ENCODE peak calls at places on chromosome 10, in five cellular contexts. O is neuronal stem cell, P is IMR-90, F is neural progenitor cell, M is mesenchymal stem cell. V is an unnamed sample.

GRCh38 chr10:72062341-72062740 is 26.0 kb downstream of the SPOCK2 start:
- DNase-seq in F (no peak), P (no peak), O (no peak), M (peak; percentile 37), V (no peak)

GRCh38 chr10:10527861-10528562 is 489.7 kb upstream of the CELF2 start:
- DNase-seq in P (no peak), M (peak; percentile 34), O (no peak), F (no peak), V (peak; percentile 25)

GRCh38 chr10:75033399-75034130 is 77.9 kb upstream of the SAMD8 start:
- DNase-seq in P (no peak), M (no peak), F (no peak), O (no peak), V (no peak)

GRCh38 chr10:97974526-97975525 is 55.6 kb downstream of the CRTAC1 start:
- DNase-seq in F (peak; percentile 64), P (no peak), O (peak; percentile 21), M (no peak), V (no peak)

GRCh38 chr10:27276581-27276980 is 36.0 kb upstream of the ACBD5 start:
- DNase-seq in P (no peak), F (no peak), O (no peak), M (no peak), V (no peak)

GRCh38 chr10:24706479-24707118 is 17.1 kb downstream of the ARHGAP21 start:
- DNase-seq in M (peak; percentile 96), P (peak; percentile 98), O (no peak), F (no peak), V (no peak)

GRCh38 chr10:59872892-59873463 is 33.4 kb downstream of the CCDC6 start:
- DNase-seq in F (no peak), P (peak; percentile 97), O (no peak), M (peak; percentile 87), V (no peak)

GRCh38 chr10:74924251-74924954 is 98.0 kb downstream of the KAT6B start:
- DNase-seq in M (peak; percentile 94), P (peak; percentile 97), F (no peak), O (no peak), V (no peak)

GRCh38 chr10:86189891-86190290 is 176.7 kb downstream of the GRID1 start:
- DNase-seq in P (no peak), M (no peak), O (no peak), F (no peak), V (no peak)

GRCh38 chr10:79047875-79048638 is 20.7 kb upstream of the ZMIZ1 start:
- DNase-seq in P (no peak), F (no peak), M (no peak), O (no peak), V (no peak)

GRCh38 chr10:12509016-12509793 is 159.9 kb downstream of the CAMK1D start:
- DNase-seq in F (no peak), M (no peak), P (no peak), O (no peak), V (no peak)

GRCh38 chr10:124035306-124035927 is 58.0 kb downstream of the CHST15 start:
- DNase-seq in F (no peak), O (no peak), P (no peak), M (no peak), V (no peak)

GRCh38 chr10:37436361-37436760 is 311.0 kb downstream of the ANKRD30A start:
- DNase-seq in M (no peak), O (no peak), P (no peak), F (no peak), V (no peak)
- H3K9ac ChIP-seq in M (no peak overlapping the region), O (no peak overlapping the region), P (no peak overlapping the region), F (no peak overlapping the region), V (no peak overlapping the region)

DNA sequence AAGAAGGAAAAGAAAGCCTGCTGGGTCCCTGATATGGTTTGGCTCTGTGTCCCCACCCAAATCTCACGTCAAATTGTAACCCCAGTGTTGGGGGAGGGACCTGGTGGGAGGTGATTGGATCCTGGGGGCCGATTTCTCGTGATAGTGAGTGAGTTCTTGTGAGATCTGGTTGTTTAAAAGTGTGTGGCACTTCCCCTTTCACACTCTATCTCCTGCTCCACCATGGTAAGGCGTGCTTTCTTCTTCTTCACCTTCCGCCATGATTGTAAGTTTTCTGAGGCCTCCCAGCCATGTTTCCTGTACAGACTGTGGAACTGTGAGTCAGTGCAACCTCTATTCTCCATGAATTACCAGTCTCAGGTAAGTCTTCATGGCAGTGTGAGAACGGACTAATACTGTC is 42.6 kb downstream of the INPP5A start:
- DNase-seq in O (no peak), P (no peak), F (no peak), M (no peak), V (no peak)
- H3K4me1 ChIP-seq in O (peaks cover 7% of the 10 kb centered on the region), P (peaks cover 9% of the 10 kb centered on the region), F (peaks cover 6% of the 10 kb centered on the region), M (peaks cover 28% of the 10 kb centered on the region), V (peaks cover 17% of the 10 kb centered on the region)

DNA sequence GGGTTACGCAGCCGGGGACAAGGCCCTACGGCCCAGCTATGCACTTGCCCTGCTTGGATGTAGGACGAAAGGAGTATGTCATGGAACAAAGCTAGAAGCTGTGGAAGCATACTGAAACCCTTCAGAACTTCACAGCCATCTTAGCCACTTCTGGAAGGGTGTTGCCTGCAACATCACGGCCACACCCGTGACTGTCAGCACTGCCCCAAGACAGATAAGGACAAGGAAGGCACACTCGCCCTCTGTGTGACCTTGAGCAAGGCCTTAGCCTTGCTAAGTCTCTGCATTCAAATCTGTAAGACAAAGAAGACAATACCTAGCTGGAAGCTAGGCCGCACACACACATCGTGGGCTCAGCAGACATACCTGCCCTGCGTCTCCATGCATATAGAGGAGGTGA is 352.5 kb upstream of the MGMT start:
- DNase-seq in M (no peak), P (no peak), F (no peak), O (no peak), V (no peak)
- H3K9ac ChIP-seq in M (no peak overlapping the region), P (no peak overlapping the region), F (no peak overlapping the region), O (no peak overlapping the region), V (no peak overlapping the region)

GRCh38 chr10:92699193-92699517 is 9.4 kb downstream of the HHEX start:
- DNase-seq in F (no peak), O (no peak), M (no peak), P (no peak), V (no peak)
- H3K4me1 ChIP-seq in F (no peaks in the 10 kb centered on the region), O (no peaks in the 10 kb centered on the region), M (peaks cover 16% of the 10 kb centered on the region), P (peaks cover 21% of the 10 kb centered on the region), V (no peaks in the 10 kb centered on the region)

V was measured in NT2/D1.